ENCODE peak calls at places on chromosome X, in four cellular contexts. J, N, A and S are unnamed samples.

GRCh38 chrX:39859991-39860861 is 237.5 kb downstream of the BCOR start:
- DNase-seq in J (peak), N (peak), A (no peak), S (peak)

GRCh38 chrX:153635788-153636668 is 11.0 kb upstream of the DUSP9 start:
- DNase-seq in J (peak), N (no peak), A (no peak), S (no peak)

GRCh38 chrX:96591418-96591817 is 93.2 kb upstream of the DIAPH2 start:
- DNase-seq in J (no peak), N (no peak), A (no peak), S (no peak)

GRCh38 chrX:1231850-1232505 is 19.5 kb upstream of the CRLF2 start:
- DNase-seq in J (no peak), N (no peak), A (no peak), S (no peak)

GRCh38 chrX:24395775-24396174 is 35.3 kb downstream of the SUPT20HL1 start:
- DNase-seq in J (peak), N (peak), A (peak), S (peak)

GRCh38 chrX:56569378-56570061 is 6.1 kb downstream of the UBQLN2 start:
- DNase-seq in J (no peak), N (no peak), A (no peak), S (no peak)

GRCh38 chrX:109992203-109992602 is 10.7 kb upstream of the TMEM164 start:
- DNase-seq in J (no peak), N (no peak), A (no peak), S (no peak)

GRCh38 chrX:117038918-117039440 is 576.2 kb upstream of the CT83 start:
- DNase-seq in J (no peak), N (no peak), A (no peak), S (no peak)

GRCh38 chrX:47215291-47215900 is 3.1 kb upstream of the CDK16 start:
- DNase-seq in J (no peak), N (no peak), A (no peak), S (no peak)